ENCODE peak calls at places on chromosome 6, in seven cellular contexts. H is uterus, R is esophagus squamous epithelium, Q is cardiac muscle cell, V is IMR-90, M is A549, U is GM12878. B is an unnamed sample.

GRCh38 chr6:170269151-170269872 is 21.6 kb downstream of the DLL1 start:
- DNase-seq in H (no peak), R (no peak), Q (no peak), V (no peak), M (no peak), U (no peak), B (no peak)

GRCh38 chr6:137150072-137150471 is 23.4 kb downstream of the IL22RA2 start:
- DNase-seq in H (no peak), R (no peak), Q (no peak), V (no peak), M (no peak), U (no peak), B (no peak)

GRCh38 chr6:53095716-53096115 is 30.5 kb downstream of the FBXO9 start:
- DNase-seq in H (no peak), R (no peak), Q (no peak), V (peak; percentile 64), M (no peak), U (no peak), B (no peak)

GRCh38 chr6:44543664-44544063 is 156.2 kb downstream of the CDC5L start:
- DNase-seq in H (no peak), R (no peak), Q (no peak), V (no peak), M (no peak), U (no peak), B (peak; percentile 13)

GRCh38 chr6:150697515-150697914 is 97.8 kb downstream of the PLEKHG1 start:
- DNase-seq in H (no peak), R (no peak), Q (no peak), V (no peak), M (no peak), U (no peak), B (no peak)

GRCh38 chr6:150256618-150257272 is 112.1 kb upstream of the IYD start:
- DNase-seq in H (no peak), R (no peak), Q (no peak), V (peak; percentile 73), M (no peak), U (no peak), B (no peak)

GRCh38 chr6:56299916-56300315 is 52.5 kb upstream of the COL21A1 start:
- DNase-seq in H (no peak), R (no peak), Q (no peak), V (no peak), M (no peak), U (no peak), B (no peak)

GRCh38 chr6:137000825-137001224 is 43.9 kb downstream of the IL20RA start:
- DNase-seq in H (no peak), R (no peak), Q (no peak), V (no peak), M (no peak), U (no peak), B (no peak)

GRCh38 chr6:1995521-1996110 is 249.8 kb downstream of the GMDS start:
- DNase-seq in H (no peak), R (no peak), Q (no peak), V (peak; percentile 66), M (no peak), U (no peak), B (no peak)

GRCh38 chr6:22737331-22737730 is 168.0 kb downstream of the HDGFL1 start:
- DNase-seq in H (peak; percentile 67), R (no peak), Q (peak; percentile 78), V (peak; percentile 53), M (no peak), U (peak; percentile 0), B (no peak)

GRCh38 chr6:27062755-27063154 is 184.7 kb upstream of the PRSS16 start:
- DNase-seq in H (no peak), R (no peak), Q (no peak), V (no peak), M (no peak), U (no peak), B (no peak)

GRCh38 chr6:815348-815738 is 122.4 kb upstream of the EXOC2 start:
- DNase-seq in H (no peak), R (no peak), Q (peak; percentile 41), V (no peak), M (no peak), U (no peak), B (no peak)

GRCh38 chr6:2111162-2111677 is 134.2 kb downstream of the GMDS start:
- DNase-seq in H (no peak), R (no peak), Q (no peak), V (peak; percentile 89), M (no peak), U (peak; percentile 27), B (no peak)

GRCh38 chr6:44715188-44715587 is 327.7 kb downstream of the CDC5L start:
- DNase-seq in H (no peak), R (no peak), Q (no peak), V (no peak), M (no peak), U (no peak), B (peak; percentile 40)

GRCh38 chr6:161138545-161139303 is 135.1 kb downstream of the AGPAT4 start:
- DNase-seq in H (no peak), R (no peak), Q (no peak), V (no peak), M (no peak), U (no peak), B (no peak)

GRCh38 chr6:137246164-137246563 is 27.0 kb upstream of the IFNGR1 start:
- DNase-seq in H (no peak), R (no peak), Q (no peak), V (no peak), M (no peak), U (no peak), B (no peak)

GRCh38 chr6:40997256-40997957 is 41.6 kb downstream of the UNC5CL start:
- DNase-seq in H (no peak), R (no peak), Q (peak; percentile 15), V (peak; percentile 78), M (peak; percentile 68), U (no peak), B (no peak)

GRCh38 chr6:398065-398464 is 6.5 kb downstream of the IRF4 start:
- DNase-seq in H (no peak), R (no peak), Q (no peak), V (no peak), M (no peak), U (no peak), B (no peak)

GRCh38 chr6:133707456-133707855 is 181.5 kb upstream of the TCF21 start:
- DNase-seq in H (no peak), R (no peak), Q (no peak), V (peak; percentile 97), M (no peak), U (peak; percentile 5), B (no peak)

GRCh38 chr6:82088978-82089855 is 158.3 kb downstream of the IBTK start:
- DNase-seq in H (no peak), R (no peak), Q (no peak), V (peak; percentile 4), M (no peak), U (no peak), B (no peak)

GRCh38 chr6:109807881-109808280 is 116.8 kb downstream of the FIG4 start:
- DNase-seq in H (no peak), R (no peak), Q (no peak), V (no peak), M (no peak), U (no peak), B (no peak)

GRCh38 chr6:7138921-7139358 is 31.2 kb downstream of the RREB1 start:
- DNase-seq in H (no peak), R (no peak), Q (no peak), V (no peak), M (peak; percentile 63), U (no peak), B (no peak)

GRCh38 chr6:108556250-108556649 is 4.5 kb upstream of the FOXO3 start:
- DNase-seq in H (no peak), R (no peak), Q (no peak), V (no peak), M (no peak), U (no peak), B (no peak)

GRCh38 chr6:132961610-132962009 is 147.2 kb downstream of the RPS12 start:
- DNase-seq in H (no peak), R (no peak), Q (peak; percentile 18), V (no peak), M (no peak), U (no peak), B (no peak)

GRCh38 chr6:79874531-79875132 is 72.7 kb downstream of the ELOVL4 start:
- DNase-seq in H (no peak), R (no peak), Q (no peak), V (no peak), M (no peak), U (no peak), B (no peak)

GRCh38 chr6:106250997-106251396 is 74.6 kb downstream of the ATG5 start:
- DNase-seq in H (no peak), R (no peak), Q (no peak), V (no peak), M (no peak), U (no peak), B (no peak)

GRCh38 chr6:147067184-147067583 is 137.0 kb upstream of the STXBP5 start:
- DNase-seq in H (no peak), R (no peak), Q (no peak), V (no peak), M (no peak), U (no peak), B (no peak)

GRCh38 chr6:22954749-22955385 is 385.5 kb downstream of the HDGFL1 start:
- DNase-seq in H (no peak), R (no peak), Q (no peak), V (peak; percentile 49), M (no peak), U (no peak), B (no peak)

GRCh38 chr6:5201271-5201670 is 59.5 kb downstream of the LYRM4 start:
- DNase-seq in H (no peak), R (no peak), Q (no peak), V (no peak), M (no peak), U (no peak), B (no peak)

GRCh38 chr6:20978176-20978614 is 443.9 kb downstream of the CDKAL1 start:
- DNase-seq in H (no peak), R (no peak), Q (no peak), V (peak; percentile 91), M (no peak), U (peak; percentile 25), B (no peak)
- TF ChIP-seq CTCF in H (no peak), R (no peak), Q (no peak), V (no peak), M (no peak), U (no peak), B (no peak)

DNA sequence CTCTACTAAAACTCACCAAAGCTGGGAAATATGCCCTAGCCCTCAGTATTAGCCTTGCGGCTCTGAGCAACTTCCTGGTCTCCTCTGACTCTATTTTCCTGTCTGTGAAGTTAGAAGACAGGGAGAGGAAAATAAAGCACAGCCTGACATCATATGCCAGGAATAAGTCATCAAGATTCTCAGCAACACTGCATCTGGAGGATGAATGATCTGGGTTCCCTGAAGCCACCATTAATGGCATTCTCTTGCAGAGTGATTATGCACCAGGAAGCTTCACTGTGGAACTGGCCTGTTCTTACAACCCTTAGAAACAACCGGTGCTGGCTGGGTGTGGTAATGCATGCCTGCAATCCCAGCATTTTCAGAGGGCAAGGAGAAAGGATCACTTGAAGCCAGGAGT is 12.4 kb downstream of the ADGRF5 start:
- DNase-seq in H (no peak), R (no peak), Q (no peak), V (no peak), M (no peak), U (no peak), B (no peak)
- H3K27ac ChIP-seq in H (no peak overlapping the region), R (no peak overlapping the region), Q (no peak overlapping the region), V (no peak overlapping the region), M (no peak overlapping the region), U (no peak overlapping the region), B (no peak overlapping the region)

GRCh38 chr6:114090626-114091025 is 119.7 kb upstream of the HDAC2 start:
- DNase-seq in H (no peak), R (no peak), Q (no peak), V (no peak), M (no peak), U (no peak), B (no peak)
- H3K4me1 ChIP-seq in H (no peaks in the 10 kb centered on the region), R (no peaks in the 10 kb centered on the region), Q (peaks cover 31% of the 10 kb centered on the region), V (peaks cover 3% of the 10 kb centered on the region), M (no peaks in the 10 kb centered on the region), U (no peaks in the 10 kb centered on the region), B (no peaks in the 10 kb centered on the region)

GRCh38 chr6:131782764-131783163 is 25.1 kb upstream of the ENPP1 start:
- DNase-seq in H (no peak), R (no peak), Q (no peak), V (no peak), M (no peak), U (no peak), B (no peak)
- TF ChIP-seq CTCF in H (no peak), R (no peak), Q (no peak), V (no peak), M (no peak), U (no peak), B (no peak)